ENCODE peak calls at places on chromosomes 7 and 10, in nine cellular contexts. P is HCT116, U is sigmoid colon, T is GM12891, Q is spleen, G is vagina, F is breast epithelium, W is stomach, H is suprapubic skin. N is an unnamed sample.

GRCh38 chr10:44703241-44704155 is 207.6 kb upstream of the TMEM72 start:
- DNase-seq in P (no peak), U (no peak), T (no peak), Q (no peak), G (no peak), F (no peak), W (no peak), H (no peak), N (no peak)

GRCh38 chr7:55129409-55130078 is 110.7 kb downstream of the EGFR start:
- DNase-seq in P (no peak), U (no peak), T (no peak), Q (no peak), G (no peak), F (no peak), W (no peak), H (no peak), N (no peak)

GRCh38 chr10:43341450-43341849 is 30.0 kb upstream of the FXYD4 start:
- DNase-seq in P (no peak), U (no peak), T (no peak), Q (no peak), G (no peak), F (no peak), W (no peak), H (no peak), N (no peak)

GRCh38 chr7:16881809-16882208 is at the start of gene AGR3:
- DNase-seq in P (no peak), U (no peak), T (no peak), Q (no peak), G (no peak), F (no peak), W (peak), H (no peak), N (no peak)

GRCh38 chr7:74479066-74479781 is 25.5 kb downstream of the GTF2IRD1 start:
- DNase-seq in P (no peak), U (peak), T (no peak), Q (no peak), G (no peak), F (no peak), W (peak), H (no peak), N (no peak)

GRCh38 chr7:55074008-55074499 is 55.2 kb downstream of the EGFR start:
- DNase-seq in P (peak), U (peak), T (peak), Q (no peak), G (peak), F (no peak), W (peak), H (peak), N (peak)

GRCh38 chr10:22252286-22252800 is 34.5 kb upstream of the EBLN1 start:
- DNase-seq in P (no peak), U (peak), T (peak), Q (peak), G (no peak), F (peak), W (peak), H (no peak), N (peak)

GRCh38 chr10:79274279-79275104 is 72.8 kb upstream of the PPIF start:
- DNase-seq in P (no peak), U (peak), T (no peak), Q (no peak), G (no peak), F (no peak), W (peak), H (peak), N (no peak)

GRCh38 chr7:33671521-33672262 is 233.6 kb upstream of the BMPER start:
- DNase-seq in P (no peak), U (no peak), T (no peak), Q (no peak), G (no peak), F (no peak), W (no peak), H (no peak), N (no peak)

GRCh38 chr10:109920011-109920410 is 3.3 kb downstream of the XPNPEP1 start:
- DNase-seq in P (no peak), U (no peak), T (no peak), Q (no peak), G (no peak), F (no peak), W (no peak), H (no peak), N (no peak)

GRCh38 chr7:129327076-129327475 is 102.2 kb downstream of the AHCYL2 start:
- DNase-seq in P (no peak), U (no peak), T (no peak), Q (no peak), G (no peak), F (no peak), W (no peak), H (no peak), N (no peak)

GRCh38 chr7:4809091-4809591 is 33.7 kb downstream of the AP5Z1 start:
- DNase-seq in P (no peak), U (peak), T (no peak), Q (no peak), G (no peak), F (no peak), W (no peak), H (peak), N (no peak)

GRCh38 chr7:6258440-6259182 is 13.8 kb downstream of the CYTH3 start:
- DNase-seq in P (no peak), U (no peak), T (no peak), Q (no peak), G (no peak), F (no peak), W (no peak), H (no peak), N (no peak)

GRCh38 chr10:71269301-71270288 is 49.5 kb upstream of the SLC29A3 start:
- DNase-seq in P (no peak), U (no peak), T (no peak), Q (no peak), G (no peak), F (no peak), W (no peak), H (no peak), N (no peak)

GRCh38 chr10:71036279-71036535 is 147.8 kb upstream of the PCBD1 start:
- DNase-seq in P (no peak), U (no peak), T (no peak), Q (no peak), G (no peak), F (no peak), W (no peak), H (no peak), N (no peak)

GRCh38 chr10:53256623-53257022 is 484.0 kb upstream of the MBL2 start:
- DNase-seq in P (no peak), U (no peak), T (no peak), Q (no peak), G (no peak), F (no peak), W (no peak), H (no peak), N (no peak)

GRCh38 chr10:15427836-15428414 is 56.8 kb upstream of the FAM171A1 start:
- DNase-seq in P (peak), U (no peak), T (no peak), Q (no peak), G (no peak), F (no peak), W (no peak), H (no peak), N (no peak)

GRCh38 chr10:83908987-83909386 is 230.3 kb upstream of the GHITM start:
- DNase-seq in P (no peak), U (no peak), T (no peak), Q (no peak), G (no peak), F (no peak), W (no peak), H (no peak), N (no peak)

GRCh38 chr10:133590226-133590969 is 25.0 kb upstream of the SYCE1 start:
- DNase-seq in P (no peak), U (no peak), T (no peak), Q (no peak), G (no peak), F (no peak), W (no peak), H (no peak), N (no peak)

GRCh38 chr10:114370993-114371392 is 33.3 kb downstream of the AFAP1L2 start:
- DNase-seq in P (no peak), U (no peak), T (no peak), Q (no peak), G (no peak), F (no peak), W (no peak), H (no peak), N (no peak)

GRCh38 chr7:127359011-127359410 is 33.5 kb downstream of the ZNF800 start:
- DNase-seq in P (no peak), U (no peak), T (no peak), Q (no peak), G (no peak), F (no peak), W (no peak), H (no peak), N (no peak)

GRCh38 chr10:102230861-102231356 is 4.8 kb downstream of the ELOVL3 start:
- DNase-seq in P (peak), U (no peak), T (peak), Q (peak), G (no peak), F (no peak), W (peak), H (no peak), N (peak)

GRCh38 chr10:89702121-89702480 is 711 bp downstream of the KIF20B start:
- DNase-seq in P (no peak), U (no peak), T (peak), Q (no peak), G (no peak), F (no peak), W (no peak), H (no peak), N (no peak)

GRCh38 chr7:114426824-114427223 is 12.2 kb downstream of the FOXP2 start:
- DNase-seq in P (peak), U (no peak), T (no peak), Q (no peak), G (no peak), F (no peak), W (no peak), H (no peak), N (no peak)

GRCh38 chr7:145915679-145916078 is 200.9 kb upstream of the CNTNAP2 start:
- DNase-seq in P (no peak), U (no peak), T (no peak), Q (no peak), G (no peak), F (no peak), W (no peak), H (no peak), N (no peak)

GRCh38 chr7:69429817-69430501 is 168.3 kb upstream of the AUTS2 start:
- DNase-seq in P (no peak), U (peak), T (no peak), Q (no peak), G (no peak), F (no peak), W (no peak), H (no peak), N (no peak)

GRCh38 chr10:133143546-133143945 is 16.5 kb upstream of the KNDC1 start:
- DNase-seq in P (no peak), U (no peak), T (no peak), Q (no peak), G (no peak), F (no peak), W (no peak), H (no peak), N (no peak)

GRCh38 chr7:130891254-130892094 is 157.5 kb upstream of the KLF14 start:
- DNase-seq in P (peak), U (peak), T (no peak), Q (no peak), G (no peak), F (no peak), W (peak), H (no peak), N (no peak)

GRCh38 chr7:100966542-100967291 is 2.6 kb upstream of the MUC12 start:
- DNase-seq in P (no peak), U (no peak), T (no peak), Q (no peak), G (no peak), F (no peak), W (no peak), H (peak), N (no peak)

GRCh38 chr10:6563075-6563474 is 17.0 kb downstream of the PRKCQ start:
- DNase-seq in P (no peak), U (no peak), T (no peak), Q (no peak), G (no peak), F (no peak), W (no peak), H (no peak), N (no peak)

GRCh38 chr7:84611391-84611790 is 416.8 kb upstream of the SEMA3A start:
- DNase-seq in P (no peak), U (no peak), T (no peak), Q (no peak), G (no peak), F (no peak), W (no peak), H (no peak), N (no peak)

GRCh38 chr7:149669121-149669818 is 104.1 kb downstream of the ZNF467 start:
- DNase-seq in P (peak), U (no peak), T (no peak), Q (no peak), G (no peak), F (no peak), W (no peak), H (no peak), N (no peak)

GRCh38 chr10:75137533-75138438 is 26.3 kb downstream of the SAMD8 start:
- DNase-seq in P (peak), U (no peak), T (no peak), Q (no peak), G (no peak), F (no peak), W (no peak), H (no peak), N (no peak)

GRCh38 chr7:46174192-46174572 is 253.1 kb upstream of the IGFBP3 start:
- DNase-seq in P (no peak), U (no peak), T (no peak), Q (no peak), G (no peak), F (no peak), W (no peak), H (no peak), N (no peak)

GRCh38 chr10:34124522-34125035 is 690.5 kb downstream of the PARD3 start:
- DNase-seq in P (peak), U (no peak), T (no peak), Q (no peak), G (no peak), F (no peak), W (no peak), H (no peak), N (no peak)

GRCh38 chr10:100046088-100046487 is 35.6 kb downstream of the CPN1 start:
- DNase-seq in P (peak), U (peak), T (peak), Q (peak), G (no peak), F (peak), W (peak), H (peak), N (peak)
- TF ChIP-seq POLR2AphosphoS5 in P (peak), U (no peak), T (no peak), Q (no peak), G (no peak), F (no peak), W (peak), H (no peak), N (no peak)

GRCh38 chr10:72318383-72319262 is 36.1 kb downstream of the DNAJB12 start:
- DNase-seq in P (no peak), U (no peak), T (no peak), Q (peak), G (no peak), F (no peak), W (no peak), H (no peak), N (no peak)

GRCh38 chr10:72316386-72316700 is 38.4 kb downstream of the DNAJB12 start:
- DNase-seq in P (no peak), U (no peak), T (no peak), Q (no peak), G (no peak), F (no peak), W (no peak), H (no peak), N (no peak)

GRCh38 chr10:72315054-72315453 is 39.7 kb downstream of the DNAJB12 start:
- DNase-seq in P (no peak), U (no peak), T (no peak), Q (peak), G (no peak), F (no peak), W (no peak), H (no peak), N (peak)

GRCh38 chr10:72315611-72316385 is 38.9 kb downstream of the DNAJB12 start:
- DNase-seq in P (no peak), U (peak), T (no peak), Q (peak), G (no peak), F (peak), W (peak), H (no peak), N (no peak)

DNA sequence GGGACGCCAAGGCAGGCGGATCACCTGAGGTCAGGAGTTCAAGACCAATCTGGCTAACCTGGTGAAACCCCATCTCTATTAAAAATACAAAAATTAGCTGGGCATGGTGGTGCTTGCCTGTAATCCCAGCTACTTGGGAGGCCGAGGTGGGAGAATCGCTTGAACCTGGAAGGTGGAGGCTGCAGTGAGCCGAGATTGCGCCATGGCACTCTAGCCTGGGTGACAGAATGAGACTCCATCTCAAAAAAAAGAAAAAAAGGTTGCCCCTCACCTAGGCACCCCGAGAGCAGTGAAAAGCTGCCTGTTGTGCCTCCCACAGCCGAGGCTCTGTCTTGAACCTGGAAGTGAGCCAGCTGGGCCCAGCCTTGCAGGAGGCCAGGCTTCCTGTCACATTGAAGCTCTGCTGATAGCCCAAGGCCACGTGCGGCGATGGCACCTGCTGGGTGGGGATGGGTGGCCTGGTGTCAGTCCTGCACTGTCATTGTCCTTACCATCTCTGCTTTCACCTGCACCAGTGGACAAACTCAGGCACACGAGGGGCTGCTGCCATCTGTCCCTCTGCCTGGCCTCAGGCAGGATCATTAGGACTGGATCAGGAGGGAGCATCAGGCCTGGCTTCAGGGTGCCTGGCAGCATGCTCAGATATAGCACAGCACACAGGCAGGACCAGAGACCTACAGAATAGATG is 37.8 kb downstream of the DNAJB12 start:
- DNase-seq in P (no peak), U (peak), T (no peak), Q (peak), G (no peak), F (no peak), W (peak), H (no peak), N (peak)
- TF ChIP-seq POLR2A in P (no peak), U (no peak), T (no peak), Q (no peak), G (no peak), F (no peak), W (no peak), H (no peak), N (no peak)

DNA sequence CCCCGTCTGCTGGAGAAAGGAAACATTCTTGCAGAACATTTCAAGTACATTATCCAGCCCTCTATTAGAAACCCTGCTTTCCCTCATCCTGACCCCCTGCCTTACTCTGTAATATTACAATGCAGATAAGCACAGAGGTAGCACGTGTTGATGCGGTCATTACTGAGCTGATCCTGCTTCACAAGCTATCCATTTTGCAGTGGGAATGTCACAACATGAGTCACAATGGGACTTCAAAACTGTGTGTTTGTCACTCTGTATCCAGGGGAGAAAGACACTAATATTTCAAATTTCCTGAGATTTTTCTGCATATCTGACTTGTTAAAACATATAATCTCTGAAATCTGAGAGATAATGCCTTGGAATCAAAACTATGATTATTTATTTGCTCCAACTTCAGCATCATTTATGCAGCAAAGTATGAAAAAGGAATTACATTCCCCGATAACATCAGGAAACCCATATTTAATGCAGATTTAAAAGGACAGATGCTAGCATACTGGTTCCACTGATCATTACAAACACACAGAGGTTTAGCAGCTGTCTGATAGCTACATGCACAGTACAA is 239.6 kb downstream of the SORCS3 start:
- DNase-seq in P (no peak), U (no peak), T (no peak), Q (no peak), G (no peak), F (no peak), W (no peak), H (no peak), N (no peak)
- TF ChIP-seq POLR2AphosphoS5 in P (no peak), U (no peak), T (no peak), Q (no peak), G (no peak), F (no peak), W (no peak), H (no peak), N (no peak)

GRCh38 chr10:124697443-124697836 is 46.7 kb downstream of the FAM53B start:
- DNase-seq in P (no peak), U (no peak), T (no peak), Q (peak), G (no peak), F (no peak), W (no peak), H (no peak), N (no peak)

GRCh38 chr10:124697837-124698559 is 46.2 kb downstream of the FAM53B start:
- DNase-seq in P (no peak), U (no peak), T (no peak), Q (peak), G (no peak), F (no peak), W (no peak), H (no peak), N (no peak)

GRCh38 chr10:124695259-124695658 is 48.9 kb downstream of the FAM53B start:
- DNase-seq in P (no peak), U (no peak), T (no peak), Q (no peak), G (no peak), F (no peak), W (no peak), H (no peak), N (no peak)

GRCh38 chr10:124694467-124695195 is 49.5 kb downstream of the FAM53B start:
- DNase-seq in P (no peak), U (no peak), T (no peak), Q (peak), G (no peak), F (no peak), W (no peak), H (no peak), N (no peak)

GRCh38 chr10:124696446-124697392 is 47.5 kb downstream of the FAM53B start:
- DNase-seq in P (no peak), U (no peak), T (peak), Q (peak), G (no peak), F (no peak), W (no peak), H (no peak), N (peak)
- TF ChIP-seq POLR2A in P (no peak), U (no peak), T (peak), Q (no peak), G (no peak), F (no peak), W (no peak), H (no peak), N (peak)

GRCh38 chr7:44639701-44640321 is 33.4 kb downstream of the OGDH start:
- DNase-seq in P (peak), U (no peak), T (no peak), Q (no peak), G (no peak), F (peak), W (no peak), H (peak), N (no peak)

GRCh38 chr7:44636041-44636580 is 29.7 kb downstream of the OGDH start:
- DNase-seq in P (no peak), U (no peak), T (no peak), Q (no peak), G (no peak), F (no peak), W (no peak), H (peak), N (no peak)

GRCh38 chr7:44637788-44638594 is 31.6 kb downstream of the OGDH start:
- DNase-seq in P (peak), U (peak), T (no peak), Q (no peak), G (no peak), F (no peak), W (peak), H (peak), N (no peak)

GRCh38 chr7:44636926-44637325 is 30.5 kb downstream of the OGDH start:
- DNase-seq in P (no peak), U (no peak), T (no peak), Q (no peak), G (no peak), F (no peak), W (no peak), H (peak), N (no peak)

GRCh38 chr7:44638611-44639557 is 32.5 kb downstream of the OGDH start:
- DNase-seq in P (peak), U (peak), T (peak), Q (peak), G (no peak), F (no peak), W (peak), H (peak), N (peak)
- TF ChIP-seq POLR2AphosphoS5 in P (peak), U (no peak), T (peak), Q (peak), G (peak), F (no peak), W (peak), H (no peak), N (peak)

N was measured in GM12892.